ENCODE peak calls at places on chromosomes 6 and 20, in seven cellular contexts. One of them, this sample, is unnamed.

GRCh38 chr6:126696921-126697693 is 357.2 kb downstream of the CENPW start:
- DNase-seq in upper lobe of left lung: peak
- DNase-seq in A549: no peak
- DNase-seq in ovary: no peak
- DNase-seq in tibial nerve: no peak
- DNase-seq in stomach: no peak
- DNase-seq in sigmoid colon: no peak
- DNase-seq in this sample: no peak

GRCh38 chr20:4812216-4812615 is 90.5 kb downstream of the PRND start:
- DNase-seq in upper lobe of left lung: no peak
- DNase-seq in A549: no peak
- DNase-seq in ovary: no peak
- DNase-seq in tibial nerve: no peak
- DNase-seq in stomach: no peak
- DNase-seq in sigmoid colon: no peak
- DNase-seq in this sample: peak

GRCh38 chr6:163036251-163036650 is 308.5 kb downstream of the PACRG start:
- DNase-seq in upper lobe of left lung: no peak
- DNase-seq in A549: no peak
- DNase-seq in ovary: no peak
- DNase-seq in tibial nerve: no peak
- DNase-seq in stomach: no peak
- DNase-seq in sigmoid colon: no peak
- DNase-seq in this sample: no peak

GRCh38 chr6:158870418-158870957 is 51.3 kb upstream of the EZR start:
- DNase-seq in upper lobe of left lung: no peak
- DNase-seq in A549: no peak
- DNase-seq in ovary: no peak
- DNase-seq in tibial nerve: no peak
- DNase-seq in stomach: no peak
- DNase-seq in sigmoid colon: no peak
- DNase-seq in this sample: no peak

GRCh38 chr6:130122243-130122642 is 100.5 kb downstream of the SAMD3 start:
- DNase-seq in upper lobe of left lung: no peak
- DNase-seq in A549: no peak
- DNase-seq in ovary: no peak
- DNase-seq in tibial nerve: no peak
- DNase-seq in stomach: no peak
- DNase-seq in sigmoid colon: no peak
- DNase-seq in this sample: no peak

GRCh38 chr6:108793449-108794134 is 54.6 kb upstream of the ARMC2 start:
- DNase-seq in upper lobe of left lung: no peak
- DNase-seq in A549: no peak
- DNase-seq in ovary: no peak
- DNase-seq in tibial nerve: no peak
- DNase-seq in stomach: no peak
- DNase-seq in sigmoid colon: no peak
- DNase-seq in this sample: no peak

GRCh38 chr20:63519765-63520593 is 586 bp upstream of the PPDPF start:
- DNase-seq in upper lobe of left lung: peak
- DNase-seq in A549: peak
- DNase-seq in ovary: peak
- DNase-seq in tibial nerve: no peak
- DNase-seq in stomach: no peak
- DNase-seq in sigmoid colon: no peak
- DNase-seq in this sample: peak

GRCh38 chr6:137467211-137467610 is 27.0 kb downstream of the OLIG3 start:
- DNase-seq in upper lobe of left lung: no peak
- DNase-seq in A549: no peak
- DNase-seq in ovary: no peak
- DNase-seq in tibial nerve: no peak
- DNase-seq in stomach: no peak
- DNase-seq in sigmoid colon: no peak
- DNase-seq in this sample: no peak

GRCh38 chr6:169839898-169840631 is 88.6 kb downstream of the ERMARD start:
- DNase-seq in upper lobe of left lung: no peak
- DNase-seq in A549: no peak
- DNase-seq in ovary: no peak
- DNase-seq in tibial nerve: no peak
- DNase-seq in stomach: peak
- DNase-seq in sigmoid colon: peak
- DNase-seq in this sample: no peak

GRCh38 chr6:26045046-26045938 is 41.9 kb upstream of the HFE start:
- DNase-seq in upper lobe of left lung: peak
- DNase-seq in A549: peak
- DNase-seq in ovary: peak
- DNase-seq in tibial nerve: peak
- DNase-seq in stomach: peak
- DNase-seq in sigmoid colon: peak
- DNase-seq in this sample: peak

GRCh38 chr6:117270121-117270959 is 5.0 kb downstream of the VGLL2 start:
- DNase-seq in upper lobe of left lung: no peak
- DNase-seq in A549: no peak
- DNase-seq in ovary: no peak
- DNase-seq in tibial nerve: no peak
- DNase-seq in stomach: no peak
- DNase-seq in sigmoid colon: no peak
- DNase-seq in this sample: no peak

GRCh38 chr20:33172781-33173180 is 4.8 kb downstream of the BPIFA2 start:
- DNase-seq in upper lobe of left lung: no peak
- DNase-seq in A549: no peak
- DNase-seq in ovary: no peak
- DNase-seq in tibial nerve: no peak
- DNase-seq in stomach: no peak
- DNase-seq in sigmoid colon: no peak
- DNase-seq in this sample: no peak

GRCh38 chr6:38776515-38776914 is 61.4 kb downstream of the DNAH8 start:
- DNase-seq in upper lobe of left lung: no peak
- DNase-seq in A549: no peak
- DNase-seq in ovary: no peak
- DNase-seq in tibial nerve: no peak
- DNase-seq in stomach: no peak
- DNase-seq in sigmoid colon: no peak
- DNase-seq in this sample: no peak

GRCh38 chr20:2093883-2094282 is 7.7 kb upstream of the STK35 start:
- DNase-seq in upper lobe of left lung: no peak
- DNase-seq in A549: no peak
- DNase-seq in ovary: no peak
- DNase-seq in tibial nerve: no peak
- DNase-seq in stomach: no peak
- DNase-seq in sigmoid colon: no peak
- DNase-seq in this sample: no peak

GRCh38 chr20:35539756-35540212 is 2.1 kb upstream of the ERGIC3 start:
- DNase-seq in upper lobe of left lung: peak
- DNase-seq in A549: no peak
- DNase-seq in ovary: no peak
- DNase-seq in tibial nerve: no peak
- DNase-seq in stomach: peak
- DNase-seq in sigmoid colon: no peak
- DNase-seq in this sample: no peak

GRCh38 chr6:159973951-159974350 is 5.1 kb downstream of the IGF2R start:
- DNase-seq in upper lobe of left lung: no peak
- DNase-seq in A549: peak
- DNase-seq in ovary: no peak
- DNase-seq in tibial nerve: no peak
- DNase-seq in stomach: no peak
- DNase-seq in sigmoid colon: no peak
- DNase-seq in this sample: no peak

GRCh38 chr6:4021133-4021861 is 57.6 kb downstream of the FAM217A start:
- DNase-seq in upper lobe of left lung: peak
- DNase-seq in A549: peak
- DNase-seq in ovary: peak
- DNase-seq in tibial nerve: peak
- DNase-seq in stomach: peak
- DNase-seq in sigmoid colon: peak
- DNase-seq in this sample: peak

GRCh38 chr6:24779416-24779815 is 4.7 kb downstream of the GMNN start:
- DNase-seq in upper lobe of left lung: no peak
- DNase-seq in A549: no peak
- DNase-seq in ovary: no peak
- DNase-seq in tibial nerve: no peak
- DNase-seq in stomach: no peak
- DNase-seq in sigmoid colon: no peak
- DNase-seq in this sample: no peak

DNA sequence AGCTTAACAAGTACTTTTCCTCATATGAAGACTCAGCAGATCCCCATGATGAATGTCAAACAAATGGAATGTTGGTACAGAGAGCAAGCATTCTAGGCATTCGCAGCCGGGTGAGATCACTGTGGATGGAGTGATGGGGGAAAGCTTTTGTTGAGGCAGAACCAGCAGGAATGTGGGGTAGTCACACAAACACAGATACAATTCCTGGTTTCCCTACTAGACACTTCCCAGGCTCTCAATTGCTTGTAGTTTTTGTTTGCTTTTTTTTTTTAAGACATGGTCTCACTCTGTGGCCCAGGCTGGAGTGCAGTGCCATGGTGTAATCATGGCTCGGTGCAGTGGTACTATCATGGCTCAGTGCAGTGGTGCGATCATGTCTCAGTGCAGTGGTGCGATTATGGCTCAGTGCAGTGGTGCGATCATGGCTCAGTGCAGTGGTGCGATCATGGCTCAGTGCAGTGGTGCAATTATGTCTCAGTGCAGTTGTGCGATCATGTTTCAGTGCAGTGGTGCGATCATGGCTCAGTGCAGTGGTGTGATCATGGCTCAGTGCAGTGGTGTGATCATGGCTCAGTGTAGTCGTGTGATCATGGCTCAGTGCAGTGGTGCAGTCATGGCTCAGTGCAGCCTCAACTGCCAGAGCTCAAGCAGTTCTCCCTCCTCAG is 15.4 kb upstream of the IER3 start:
- DNase-seq in upper lobe of left lung: no peak
- DNase-seq in A549: peak
- DNase-seq in ovary: no peak
- DNase-seq in tibial nerve: no peak
- DNase-seq in stomach: no peak
- DNase-seq in sigmoid colon: no peak
- DNase-seq in this sample: no peak
- TF ChIP-seq EP300 in upper lobe of left lung: no peak
- TF ChIP-seq EP300 in A549: peak
- TF ChIP-seq EP300 in ovary: no peak
- TF ChIP-seq EP300 in tibial nerve: no peak
- TF ChIP-seq EP300 in stomach: no peak
- TF ChIP-seq EP300 in sigmoid colon: no peak
- TF ChIP-seq EP300 in this sample: no peak

DNA sequence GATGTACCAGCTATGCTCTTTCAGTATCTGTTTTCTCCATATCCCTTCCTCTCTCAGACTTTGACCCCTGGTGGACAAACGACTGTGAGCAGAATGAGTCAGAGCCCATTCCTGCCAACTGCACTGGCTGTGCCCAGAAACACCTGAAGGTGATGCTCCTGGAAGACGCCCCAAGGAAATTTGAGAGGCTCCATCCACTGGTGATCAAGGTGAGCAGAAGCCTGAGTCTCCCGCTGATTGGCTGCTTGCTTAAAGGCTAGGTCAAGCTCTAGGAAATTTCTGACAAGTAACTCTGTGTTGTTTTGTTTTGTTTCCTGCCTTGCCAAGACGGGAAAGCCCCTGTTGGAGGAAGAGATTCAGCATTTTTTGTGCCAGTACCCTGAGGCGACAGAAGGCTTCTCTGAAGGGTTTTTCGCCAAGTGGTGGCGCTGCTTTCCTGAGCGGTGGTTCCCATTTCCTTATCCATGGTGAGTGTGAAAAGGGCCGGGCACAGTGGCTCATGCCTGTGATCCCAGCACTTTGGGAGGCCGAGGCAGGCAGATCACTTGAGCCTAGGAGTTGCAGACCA is 28.6 kb downstream of the C6orf89 start:
- DNase-seq in upper lobe of left lung: peak
- DNase-seq in A549: peak
- DNase-seq in ovary: no peak
- DNase-seq in tibial nerve: no peak
- DNase-seq in stomach: peak
- DNase-seq in sigmoid colon: no peak
- DNase-seq in this sample: no peak
- TF ChIP-seq CTCF in upper lobe of left lung: no peak
- TF ChIP-seq CTCF in A549: peak
- TF ChIP-seq CTCF in ovary: no peak
- TF ChIP-seq CTCF in tibial nerve: no peak
- TF ChIP-seq CTCF in stomach: no peak
- TF ChIP-seq CTCF in sigmoid colon: no peak
- TF ChIP-seq CTCF in this sample: peak

DNA sequence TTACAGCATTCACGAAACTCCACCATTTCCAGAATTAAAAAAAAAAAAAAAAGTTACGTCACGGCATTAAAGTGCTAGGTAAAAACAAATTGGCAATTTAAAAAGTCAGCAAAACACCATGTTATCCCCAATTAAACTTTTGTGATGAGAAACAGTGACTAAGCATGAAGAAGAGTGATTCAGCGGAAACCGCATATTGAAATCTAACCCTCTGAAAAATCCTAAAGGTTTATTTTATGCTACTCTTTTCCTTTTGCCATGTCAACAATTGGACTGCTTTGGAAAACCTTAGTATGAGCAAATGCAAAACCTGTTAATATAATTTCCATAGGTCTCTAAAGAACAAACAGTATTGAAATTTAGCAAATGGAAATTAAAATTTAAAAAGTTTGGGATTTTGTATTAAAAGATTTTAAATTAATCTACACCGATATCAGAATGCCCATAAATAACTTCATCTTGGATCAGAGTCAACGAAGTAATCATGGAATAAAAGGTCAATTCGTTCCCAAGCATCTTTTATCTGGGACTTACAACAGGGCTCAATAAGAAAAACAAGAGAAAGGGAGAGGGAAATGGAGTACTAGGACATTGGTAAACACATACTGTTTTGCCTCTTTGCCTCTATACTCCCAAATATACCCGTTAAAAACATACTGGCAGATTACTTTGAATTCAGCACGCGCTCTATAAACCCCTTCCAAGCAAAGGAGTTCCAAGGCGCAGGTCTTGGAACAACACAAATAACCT is 1.1 kb downstream of the FBXO30 start:
- DNase-seq in upper lobe of left lung: no peak
- DNase-seq in A549: no peak
- DNase-seq in ovary: no peak
- DNase-seq in tibial nerve: no peak
- DNase-seq in stomach: no peak
- DNase-seq in sigmoid colon: no peak
- DNase-seq in this sample: no peak
- TF ChIP-seq EP300 in upper lobe of left lung: no peak
- TF ChIP-seq EP300 in A549: no peak
- TF ChIP-seq EP300 in ovary: no peak
- TF ChIP-seq EP300 in tibial nerve: no peak
- TF ChIP-seq EP300 in stomach: no peak
- TF ChIP-seq EP300 in sigmoid colon: no peak
- TF ChIP-seq EP300 in this sample: no peak

DNA sequence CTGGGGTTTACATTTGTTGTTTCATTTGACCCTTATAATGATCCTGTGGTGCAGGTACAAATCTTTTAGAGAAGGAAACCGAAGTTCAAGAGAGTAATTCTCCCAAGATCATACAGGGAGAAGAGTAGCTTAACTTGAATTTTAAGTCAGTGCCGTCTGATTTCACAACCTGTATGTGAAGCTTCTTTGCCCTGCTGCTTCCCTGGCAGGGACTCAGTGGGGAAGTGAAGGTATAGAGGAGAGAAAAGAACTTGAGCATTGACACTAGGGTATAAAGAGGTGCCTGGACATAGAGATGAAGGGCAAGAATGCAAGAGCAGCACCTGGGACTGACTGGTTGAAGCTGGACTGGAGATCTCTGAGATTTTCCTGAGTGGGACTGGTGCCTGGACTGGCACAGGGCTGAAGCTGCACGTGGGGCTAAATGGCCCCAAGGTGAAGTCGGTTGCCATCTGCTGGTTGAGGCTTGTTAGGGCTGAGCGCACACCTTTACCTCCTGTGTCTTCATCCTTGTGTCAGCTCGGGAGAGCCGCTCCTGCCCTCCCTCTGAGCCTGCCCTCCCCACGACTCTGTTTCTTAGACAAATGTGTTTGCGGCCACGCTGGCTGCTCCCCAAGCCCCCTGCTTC is 41.8 kb downstream of the FARS2 start:
- DNase-seq in upper lobe of left lung: peak
- DNase-seq in A549: peak
- DNase-seq in ovary: peak
- DNase-seq in tibial nerve: no peak
- DNase-seq in stomach: peak
- DNase-seq in sigmoid colon: no peak
- DNase-seq in this sample: no peak
- TF ChIP-seq CTCF in upper lobe of left lung: peak
- TF ChIP-seq CTCF in A549: peak
- TF ChIP-seq CTCF in ovary: no peak
- TF ChIP-seq CTCF in tibial nerve: no peak
- TF ChIP-seq CTCF in stomach: no peak
- TF ChIP-seq CTCF in sigmoid colon: peak
- TF ChIP-seq CTCF in this sample: peak

This sample was measured in suprapubic skin.